ENCODE peak calls at places on chromosomes 6 and 20, in six cellular contexts. A is M059J; R is CD4-positive, alpha-beta memory T cell; N is hypothalamus; J is Daoy; Q is stimulated activated CD8-positive, alpha-beta memory T cell treated with anti-CD3 and anti-CD28 coated beads, Interleukin-2, amount 100 ng/mL, for 1 hour. Y is an unnamed sample.

GRCh38 chr6:118161364-118161763 is 254.3 kb downstream of the SLC35F1 start:
- DNase-seq in N (no peak), J (no peak), R (no peak), Q (no peak), A (no peak), Y (no peak)

GRCh38 chr20:49447946-49448809 is 34.3 kb downstream of the KCNB1 start:
- DNase-seq in J (no peak), R (no peak), N (no peak), Q (no peak), A (no peak), Y (no peak)

GRCh38 chr6:101980924-101981323 is 587.4 kb downstream of the GRIK2 start:
- DNase-seq in R (no peak), N (no peak), Q (no peak), J (no peak), A (no peak), Y (no peak)

GRCh38 chr6:82616386-82617028 is 252.9 kb downstream of the TPBG start:
- DNase-seq in N (no peak), R (no peak), Q (no peak), J (no peak), A (no peak), Y (peak)

GRCh38 chr6:57316581-57317059 is 810 bp upstream of the PRIM2 start:
- DNase-seq in Q (peak), J (peak), R (peak), N (peak), A (peak), Y (peak)

GRCh38 chr6:57021086-57021720 is 25.3 kb upstream of the KIAA1586 start:
- DNase-seq in J (peak), A (peak), N (no peak), Q (no peak), R (no peak), Y (peak)

GRCh38 chr20:5489596-5489995 is 172.8 kb upstream of the PROKR2 start:
- DNase-seq in J (no peak), N (no peak), A (no peak), R (no peak), Q (no peak), Y (no peak)

GRCh38 chr6:43698584-43699349 is 11.2 kb upstream of the MRPS18A start:
- DNase-seq in N (no peak), J (peak), Q (no peak), A (peak), R (no peak), Y (peak)

GRCh38 chr6:161348628-161348994 is 74.8 kb upstream of the AGPAT4 start:
- DNase-seq in N (no peak), J (no peak), Q (no peak), A (no peak), R (no peak), Y (no peak)

GRCh38 chr6:82614518-82614917 is 250.9 kb downstream of the TPBG start:
- DNase-seq in N (no peak), J (no peak), R (no peak), A (peak), Q (no peak), Y (no peak)

GRCh38 chr20:13838664-13839063 is 53.8 kb downstream of the NDUFAF5 start:
- DNase-seq in J (no peak), N (no peak), Q (no peak), A (no peak), R (no peak), Y (no peak)